ENCODE peak calls at places on chromosomes 3 and 15, in four cellular contexts. M is A549, J is K562, U is GM12878. L is an unnamed sample.

GRCh38 chr3:89742546-89742945 is 635.1 kb downstream of the EPHA3 start:
- DNase-seq in M (no peak), J (no peak), U (no peak), L (no peak)

GRCh38 chr15:95932141-95932540 is 398.4 kb upstream of the NR2F2 start:
- DNase-seq in M (no peak), J (no peak), U (no peak), L (no peak)

GRCh38 chr15:68279779-68280745 is 2.5 kb downstream of the FEM1B start:
- DNase-seq in M (no peak), J (no peak), U (no peak), L (no peak)

GRCh38 chr3:10632741-10633140 is 127.4 kb upstream of the ATP2B2 start:
- DNase-seq in M (no peak), J (no peak), U (no peak), L (no peak)

GRCh38 chr3:164572436-164572835 is 505.9 kb downstream of the SI start:
- DNase-seq in M (no peak), J (no peak), U (no peak), L (no peak)

GRCh38 chr3:10551821-10552630 is 46.6 kb upstream of the ATP2B2 start:
- DNase-seq in M (no peak), J (peak), U (no peak), L (peak)

GRCh38 chr15:90097475-90097874 is 4.8 kb downstream of the IDH2 start:
- DNase-seq in M (no peak), J (no peak), U (peak), L (no peak)

GRCh38 chr15:57235865-57236264 is 140.4 kb upstream of the CGNL1 start:
- DNase-seq in M (peak), J (peak), U (no peak), L (peak)

GRCh38 chr3:190862209-190863118 is at the start of gene GMNC:
- DNase-seq in M (peak), J (no peak), U (no peak), L (peak)

GRCh38 chr3:114408763-114409162 is 114.9 kb downstream of the TIGIT start:
- DNase-seq in M (no peak), J (no peak), U (no peak), L (no peak)

GRCh38 chr3:50157821-50158556 is 2.9 kb downstream of the SEMA3F start:
- DNase-seq in M (no peak), J (peak), U (no peak), L (peak)

GRCh38 chr15:69562564-69562963 is 109.9 kb downstream of the RPLP1 start:
- DNase-seq in M (no peak), J (no peak), U (no peak), L (no peak)

GRCh38 chr3:114809668-114810413 is 337.2 kb downstream of the ZBTB20 start:
- DNase-seq in M (peak), J (no peak), U (peak), L (peak)

GRCh38 chr3:176939022-176939817 is 258.1 kb downstream of the TBL1XR1 start:
- DNase-seq in M (peak), J (peak), U (peak), L (peak)

GRCh38 chr15:42507514-42507913 is 12.1 kb downstream of the SNAP23 start:
- DNase-seq in M (no peak), J (no peak), U (no peak), L (peak)

GRCh38 chr15:42502472-42502871 is 7.0 kb downstream of the SNAP23 start:
- DNase-seq in M (no peak), J (no peak), U (no peak), L (no peak)

GRCh38 chr15:42503822-42504221 is 8.4 kb downstream of the SNAP23 start:
- DNase-seq in M (no peak), J (no peak), U (no peak), L (no peak)

GRCh38 chr15:42508263-42508690 is 12.8 kb downstream of the SNAP23 start:
- DNase-seq in M (no peak), J (no peak), U (no peak), L (peak)

DNA sequence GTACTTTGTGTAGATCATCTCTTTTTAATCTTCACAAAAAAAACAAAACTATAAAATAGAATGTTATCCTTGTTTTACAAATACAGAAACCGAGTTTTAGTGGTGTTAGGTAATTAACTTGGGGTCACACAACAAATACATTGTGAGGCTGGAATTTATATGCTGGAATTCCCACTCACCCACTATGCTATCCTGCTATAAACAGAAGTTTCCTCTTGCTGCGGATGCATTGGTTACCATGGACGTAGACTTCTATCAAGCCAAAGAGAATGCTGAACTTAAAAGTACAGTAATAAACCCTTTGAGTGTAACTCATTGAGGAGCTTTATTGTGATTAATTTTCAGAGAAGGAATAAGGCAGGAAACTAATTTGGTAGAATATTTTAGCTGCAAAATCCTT is 9.2 kb downstream of the SNAP23 start:
- DNase-seq in M (no peak), J (no peak), U (no peak), L (no peak)
- TF ChIP-seq ELK1 in M (no peak), J (no peak), U (no peak), L (no peak)

DNA sequence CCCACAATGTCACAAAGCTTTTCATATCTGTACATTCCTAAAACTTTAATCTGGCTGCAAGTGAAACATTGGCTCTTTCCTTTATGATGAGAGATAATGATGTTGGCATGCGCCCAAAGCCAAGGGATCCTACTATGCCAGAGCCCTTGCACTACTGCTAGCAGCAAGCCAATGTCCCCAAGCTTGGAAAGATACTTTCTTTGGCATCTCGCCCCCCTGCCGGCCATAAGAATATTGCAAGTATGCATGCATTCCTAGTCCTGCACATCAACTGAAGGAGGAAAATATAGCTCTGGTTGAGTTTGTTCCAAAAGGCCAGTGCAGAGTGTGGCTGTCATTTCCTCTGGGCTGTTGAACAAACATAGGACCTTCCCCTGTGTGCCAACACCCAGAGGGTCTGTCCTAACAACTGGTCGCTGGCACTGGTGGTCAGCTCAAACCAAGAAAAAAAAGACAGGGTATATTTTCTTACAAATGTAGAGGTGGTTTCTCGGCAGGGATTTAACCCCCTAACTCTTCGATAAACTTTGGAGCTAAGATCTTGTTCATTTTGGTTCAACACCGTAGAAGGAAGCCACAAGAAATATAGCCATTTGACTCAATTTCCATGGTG is 120.9 kb upstream of the ZBED2 start:
- DNase-seq in M (peak), J (peak), U (no peak), L (peak)
- TF ChIP-seq BHLHE40 in M (no peak), J (no peak), U (no peak), L (no peak)

GRCh38 chr3:156518726-156519125 is 36.2 kb downstream of the SSR3 start:
- DNase-seq in M (no peak), J (no peak), U (no peak), L (peak)
- TF ChIP-seq ELK1 in M (no peak), J (no peak), U (no peak), L (no peak)

GRCh38 chr3:158091526-158091925 is 14.7 kb downstream of the SHOX2 start:
- DNase-seq in M (peak), J (peak), U (no peak), L (peak)
- TF ChIP-seq BHLHE40 in M (no peak), J (no peak), U (no peak), L (no peak)

GRCh38 chr3:12559520-12559919 is 2.6 kb downstream of the MKRN2 start:
- DNase-seq in M (no peak), J (no peak), U (no peak), L (no peak)
- TF ChIP-seq ELK1 in M (no peak), J (no peak), U (no peak), L (no peak)

GRCh38 chr3:131568460-131568859 is 65.7 kb upstream of the MRPL3 start:
- DNase-seq in M (no peak), J (no peak), U (no peak), L (no peak)
- TF ChIP-seq BHLHE40 in M (no peak), J (no peak), U (no peak), L (no peak)

GRCh38 chr3:124730920-124731297 is 657 bp downstream of the UMPS start:
- DNase-seq in M (no peak), J (no peak), U (no peak), L (no peak)

GRCh38 chr3:124731760-124732159 is 1.5 kb downstream of the UMPS start:
- DNase-seq in M (no peak), J (no peak), U (no peak), L (no peak)

GRCh38 chr3:124730129-124730919 is at the start of gene UMPS:
- DNase-seq in M (peak), J (peak), U (peak), L (peak)
- TF ChIP-seq ELK1 in M (no peak), J (no peak), U (peak), L (no peak)

DNA sequence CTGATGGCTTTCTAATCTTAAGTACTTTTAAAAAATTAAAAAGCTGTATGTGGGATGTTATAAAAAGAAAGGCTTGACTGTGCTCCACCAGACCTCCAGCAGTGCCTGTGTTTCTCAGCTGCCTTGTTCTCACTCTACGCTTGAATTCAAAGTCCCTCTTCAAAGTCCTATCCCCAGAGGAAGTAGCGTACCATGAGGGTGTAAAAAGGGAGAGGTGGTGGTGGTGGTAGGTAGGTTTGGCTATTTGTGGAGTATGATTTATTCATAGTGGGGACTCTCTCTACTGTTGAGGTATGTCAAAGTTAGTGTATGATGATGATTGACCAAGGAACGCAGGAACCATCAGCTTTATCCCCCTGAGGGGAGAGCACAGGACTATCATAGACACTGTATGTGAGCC is 137.9 kb downstream of the GHSR start:
- DNase-seq in M (no peak), J (no peak), U (no peak), L (no peak)
- TF ChIP-seq BHLHE40 in M (no peak), J (no peak), U (no peak), L (no peak)

GRCh38 chr3:158739078-158739477 is 6.8 kb upstream of the RARRES1 start:
- DNase-seq in M (no peak), J (no peak), U (no peak), L (no peak)

GRCh38 chr3:158737410-158737809 is 5.2 kb upstream of the RARRES1 start:
- DNase-seq in M (no peak), J (no peak), U (no peak), L (no peak)

GRCh38 chr3:158737987-158738615 is 5.8 kb upstream of the RARRES1 start:
- DNase-seq in M (no peak), J (no peak), U (no peak), L (peak)

GRCh38 chr3:158739661-158740060 is 7.4 kb upstream of the RARRES1 start:
- DNase-seq in M (no peak), J (no peak), U (no peak), L (no peak)

GRCh38 chr3:158738653-158739052 is 6.4 kb upstream of the RARRES1 start:
- DNase-seq in M (no peak), J (no peak), U (no peak), L (no peak)
- TF ChIP-seq ELK1 in M (no peak), J (no peak), U (no peak), L (no peak)

L was measured in IMR-90.